ENCODE peak calls at places on chromosomes 6 and 20, in ten cellular contexts. V, D, K, L, U, S, Y, M, R and T are unnamed samples.

GRCh38 chr6:44245391-44245911 is 1.4 kb upstream of the HSP90AB1 start:
- DNase-seq in U (no peak), M (peak; percentile 28), R (no peak), L (no peak), K (no peak), D (no peak), V (no peak), Y (no peak), S (no peak), T (no peak)

GRCh38 chr20:44494266-44494665 is 18.6 kb downstream of the TTPAL start:
- DNase-seq in L (no peak), U (no peak), R (no peak), Y (no peak), D (no peak), K (no peak), S (no peak), V (no peak), M (no peak), T (peak; percentile 73)

GRCh38 chr6:57220083-57220703 is 1.9 kb downstream of the RAB23 start:
- DNase-seq in L (no peak), U (no peak), Y (no peak), S (no peak), R (no peak), V (no peak), M (no peak), D (no peak), K (no peak), T (no peak)

GRCh38 chr6:25499851-25500250 is 152.2 kb upstream of the SCGN start:
- DNase-seq in D (no peak), U (no peak), L (peak; percentile 25), M (no peak), Y (no peak), R (no peak), S (no peak), K (no peak), V (no peak), T (peak; percentile 58)

GRCh38 chr20:63000958-63001357 is 5.8 kb downstream of the BHLHE23 start:
- DNase-seq in V (no peak), M (no peak), D (no peak), U (no peak), K (no peak), Y (no peak), R (no peak), S (no peak), L (no peak), T (no peak)

GRCh38 chr20:41509801-41510200 is 108.4 kb downstream of the CHD6 start:
- DNase-seq in M (peak; percentile 65), V (no peak), R (no peak), Y (peak; percentile 48), L (no peak), D (no peak), K (no peak), U (no peak), S (no peak), T (peak; percentile 29)

GRCh38 chr6:8481727-8482126 is 46.4 kb upstream of the SLC35B3 start:
- DNase-seq in V (no peak), R (no peak), Y (no peak), K (peak; percentile 2), U (no peak), L (peak; percentile 83), M (no peak), S (no peak), D (no peak), T (no peak)

GRCh38 chr20:50893620-50894019 is 37.6 kb downstream of the ADNP start:
- DNase-seq in S (no peak), R (no peak), D (no peak), L (no peak), K (no peak), U (no peak), M (no peak), Y (no peak), V (no peak), T (no peak)

GRCh38 chr6:53495496-53495895 is 49.4 kb downstream of the GCLC start:
- DNase-seq in V (no peak), Y (no peak), R (no peak), S (no peak), L (no peak), M (no peak), K (no peak), U (no peak), D (no peak), T (no peak)

GRCh38 chr6:118860880-118861279 is 33.1 kb upstream of the ASF1A start:
- DNase-seq in V (no peak), S (no peak), Y (no peak), U (no peak), M (no peak), K (no peak), L (no peak), D (no peak), R (no peak), T (no peak)

GRCh38 chr6:105675715-105676397 is 273.0 kb upstream of the PREP start:
- DNase-seq in R (no peak), V (no peak), M (no peak), Y (no peak), D (no peak), S (no peak), K (peak; percentile 82), U (no peak), L (no peak), T (peak; percentile 95)

GRCh38 chr6:154206984-154207383 is 149.6 kb downstream of the IPCEF1 start:
- DNase-seq in Y (no peak), K (no peak), S (no peak), M (no peak), D (no peak), L (no peak), V (no peak), U (no peak), R (no peak), T (no peak)

GRCh38 chr20:48875233-48875913 is 46.1 kb upstream of the ARFGEF2 start:
- DNase-seq in V (peak; percentile 28), Y (no peak), L (no peak), M (no peak), U (no peak), S (no peak), K (no peak), D (no peak), R (no peak), T (no peak)

GRCh38 chr20:62042025-62042820 is 23.5 kb downstream of the TAF4 start:
- DNase-seq in L (no peak), M (no peak), S (peak; percentile 21), U (no peak), V (no peak), R (peak; percentile 34), Y (no peak), D (no peak), K (no peak), T (no peak)

GRCh38 chr20:3121271-3121911 is 36.9 kb upstream of the AVP start:
- DNase-seq in V (peak; percentile 51), U (no peak), K (no peak), M (no peak), D (no peak), S (no peak), R (no peak), L (no peak), Y (no peak), T (no peak)

GRCh38 chr6:33199687-33200233 is 705 bp downstream of the RXRB start:
- DNase-seq in D (peak; percentile 79), R (no peak), U (no peak), L (peak; percentile 92), S (peak; percentile 82), V (peak; percentile 78), Y (peak; percentile 78), K (no peak), M (peak; percentile 82), T (peak; percentile 46)

GRCh38 chr20:39264506-39265172 is 302.5 kb downstream of the DHX35 start:
- DNase-seq in D (peak; percentile 56), Y (peak; percentile 67), V (peak; percentile 38), R (peak; percentile 37), L (peak; percentile 77), M (peak; percentile 66), K (peak; percentile 52), U (peak; percentile 61), S (peak; percentile 46), T (peak; percentile 67)

GRCh38 chr20:21546355-21546754 is 32.5 kb upstream of the NKX2-2 start:
- DNase-seq in R (no peak), U (no peak), S (no peak), K (no peak), M (no peak), V (no peak), D (no peak), L (no peak), Y (no peak), T (no peak)

GRCh38 chr6:11040134-11040533 is 4.0 kb downstream of the ELOVL2 start:
- DNase-seq in U (no peak), L (no peak), D (no peak), Y (no peak), K (no peak), M (no peak), V (no peak), S (no peak), R (no peak), T (no peak)
- H3K4me3 ChIP-seq in U (no peak overlapping the region), L (no peak overlapping the region), D (no peak overlapping the region), Y (no peak overlapping the region), K (no peak overlapping the region), M (no peak overlapping the region), V (no peak overlapping the region), S (no peak overlapping the region), R (no peak overlapping the region), T (no peak overlapping the region)

GRCh38 chr6:34234667-34235604 is 1.7 kb upstream of the HMGA1 start:
- DNase-seq in K (no peak), L (peak; percentile 98), U (no peak), S (peak; percentile 27), R (no peak), D (peak; percentile 60), Y (peak; percentile 32), M (no peak), V (no peak), T (no peak)
- H3K4me3 ChIP-seq in K (no peak overlapping the region), L (peak overlapping the region; percentile 97), U (peak overlapping the region; percentile 82), S (peak overlapping the region; percentile 82), R (peak overlapping the region; percentile 63), D (no peak overlapping the region), Y (peak overlapping the region; percentile 62), M (no peak overlapping the region), V (no peak overlapping the region), T (no peak overlapping the region)

DNA sequence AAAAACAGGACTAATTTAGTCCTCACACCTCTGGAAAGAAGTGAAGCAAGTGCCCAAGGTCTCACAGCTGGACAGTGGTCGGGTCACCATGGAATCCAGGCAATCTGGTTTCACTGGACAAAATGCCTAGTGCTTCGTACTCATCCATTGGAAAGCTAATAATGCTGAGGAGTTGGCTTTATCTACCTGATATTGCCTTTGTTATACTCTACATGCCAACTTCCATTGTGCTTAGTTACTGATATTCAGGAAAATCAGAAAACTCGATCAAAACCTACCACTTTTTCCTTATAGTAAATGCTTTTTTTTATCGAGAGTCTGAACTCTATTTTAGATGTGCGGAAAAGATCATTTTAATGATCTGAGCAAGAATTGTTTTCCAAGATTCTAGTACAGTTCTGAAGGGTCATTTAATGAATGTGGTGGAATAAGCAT is 966 bp downstream of the CFAP206 start:
- DNase-seq in S (no peak), R (no peak), U (no peak), D (no peak), M (no peak), V (no peak), K (no peak), Y (no peak), L (no peak), T (no peak)
- H3K4me3 ChIP-seq in S (peak overlapping the region; percentile 85), R (peak overlapping the region; percentile 76), U (peak overlapping the region; percentile 89), D (peak overlapping the region; percentile 38), M (peak overlapping the region; percentile 23), V (peak overlapping the region; percentile 96), K (peak overlapping the region; percentile 60), Y (peak overlapping the region; percentile 91), L (peak overlapping the region; percentile 96), T (peak overlapping the region; percentile 78)

DNA sequence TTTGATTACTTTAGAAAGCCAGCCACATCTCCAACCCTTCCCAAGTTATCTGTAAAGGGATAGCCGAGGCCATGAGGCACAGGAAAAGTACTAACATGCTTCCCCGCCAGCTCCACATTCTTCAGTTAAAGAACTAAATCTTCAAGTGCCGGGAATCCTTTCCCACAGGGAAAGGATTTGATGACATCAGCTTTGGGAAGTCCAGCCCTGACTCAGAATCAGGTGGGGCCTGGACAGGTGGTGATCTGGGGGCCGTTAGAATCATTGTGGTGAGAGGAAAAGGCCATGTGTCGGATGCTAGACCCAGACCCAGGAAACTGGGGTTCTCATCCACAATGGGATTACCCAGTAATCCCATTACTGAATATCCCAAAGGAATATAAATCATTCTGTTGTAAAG is 580.0 kb downstream of the QKI start:
- DNase-seq in S (no peak), M (no peak), U (no peak), L (no peak), R (no peak), V (no peak), Y (no peak), D (no peak), K (no peak), T (no peak)
- H3K4me3 ChIP-seq in S (no peak overlapping the region), M (no peak overlapping the region), U (no peak overlapping the region), L (no peak overlapping the region), R (no peak overlapping the region), V (no peak overlapping the region), Y (no peak overlapping the region), D (no peak overlapping the region), K (no peak overlapping the region), T (no peak overlapping the region)